ENCODE peak calls at places on chromosomes 4 and X, in four cellular contexts. J is GM12878, D is K562, E is HL-60. A is an unnamed sample.

GRCh38 chr4:4869380-4869723 is 9.9 kb downstream of the MSX1 start:
- DNase-seq in J (no peak), D (no peak), E (no peak), A (no peak)

GRCh38 chr4:126592088-126592487 is 1040.7 kb upstream of the INTU start:
- DNase-seq in J (no peak), D (peak; percentile 21), E (no peak), A (no peak)

GRCh38 chr4:180058731-180059215 is 2184.4 kb upstream of the TENM3 start:
- DNase-seq in J (no peak), D (no peak), E (peak; percentile 49), A (no peak)

GRCh38 chr4:181637186-181638105 is 605.8 kb upstream of the TENM3 start:
- DNase-seq in J (no peak), D (no peak), E (no peak), A (no peak)

GRCh38 chr4:41538887-41539498 is 1.0 kb downstream of the LIMCH1 start:
- DNase-seq in J (no peak), D (no peak), E (no peak), A (no peak)

GRCh38 chr4:106541253-106541652 is 172.7 kb upstream of the GIMD1 start:
- DNase-seq in J (no peak), D (no peak), E (no peak), A (no peak)

GRCh38 chr4:95283320-95283719 is 265.5 kb downstream of the UNC5C start:
- DNase-seq in J (no peak), D (peak; percentile 15), E (no peak), A (no peak)

GRCh38 chrX:69238153-69238959 is 73.1 kb upstream of the PJA1 start:
- DNase-seq in J (no peak), D (no peak), E (no peak), A (no peak)

GRCh38 chrX:40009890-40010289 is 87.9 kb downstream of the BCOR start:
- DNase-seq in J (no peak), D (no peak), E (no peak), A (no peak)

GRCh38 chr4:2925496-2925895 is 37.7 kb downstream of the NOP14 start:
- DNase-seq in J (no peak), D (no peak), E (no peak), A (no peak)

GRCh38 chr4:2927696-2928075 is 35.5 kb downstream of the NOP14 start:
- DNase-seq in J (no peak), D (no peak), E (no peak), A (no peak)

GRCh38 chr4:2924765-2925301 is 38.4 kb downstream of the NOP14 start:
- DNase-seq in J (no peak), D (no peak), E (no peak), A (no peak)

GRCh38 chr4:2927016-2927695 is 36.0 kb downstream of the NOP14 start:
- DNase-seq in J (no peak), D (no peak), E (no peak), A (no peak)

DNA sequence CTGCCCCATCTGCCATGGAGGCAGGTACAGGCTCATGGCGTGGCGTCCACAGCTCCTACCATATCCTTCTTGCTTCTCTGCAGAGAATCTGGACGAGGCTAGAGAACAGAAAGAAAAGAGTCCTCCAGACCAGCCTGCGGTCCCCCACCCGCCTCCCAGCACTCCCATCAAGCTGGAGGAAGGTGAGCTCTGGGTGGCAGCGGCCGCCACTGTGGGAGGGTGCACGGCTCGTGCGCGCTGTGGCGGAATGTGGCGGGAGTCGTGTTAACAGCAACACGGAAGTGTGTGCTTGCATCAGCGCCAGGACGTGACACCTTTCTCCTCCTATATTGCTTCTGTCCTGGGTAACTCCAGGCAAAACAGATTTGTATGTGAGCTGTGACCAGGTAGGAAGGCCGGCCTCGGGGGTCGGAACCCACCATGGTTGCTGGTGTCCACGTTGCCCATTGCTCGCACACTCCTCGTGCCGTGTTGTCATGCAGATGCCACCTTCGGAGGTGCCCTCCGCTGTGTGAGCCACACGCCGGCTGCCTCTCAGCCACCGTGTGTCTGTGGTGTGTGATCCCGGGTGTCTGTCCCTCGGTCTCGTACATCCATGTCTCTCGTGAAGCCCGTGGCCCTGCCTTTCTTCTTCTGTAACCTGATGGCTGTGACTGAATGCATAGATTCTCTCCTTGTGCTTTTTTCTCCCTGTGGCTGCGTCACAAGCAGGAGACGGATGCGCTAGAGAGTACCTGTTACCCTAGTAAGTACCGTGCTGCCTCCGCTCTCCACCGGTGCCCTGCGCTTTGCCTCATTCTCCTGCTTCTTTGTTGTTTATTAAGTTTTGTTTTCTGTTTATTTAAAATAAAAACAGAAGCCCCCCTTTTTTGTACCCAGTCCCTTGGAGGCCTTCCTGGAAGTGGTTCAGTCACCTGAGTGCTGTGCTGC is 37.0 kb downstream of the NOP14 start:
- DNase-seq in J (no peak), D (no peak), E (no peak), A (no peak)
- TF ChIP-seq SPI1 in J (no peak), D (no peak), E (no peak), A (no peak)

GRCh38 chr4:15428611-15429010 is 778 bp downstream of the C1QTNF7 start:
- DNase-seq in J (no peak), D (no peak), E (no peak), A (no peak)
- TF ChIP-seq POLR2AphosphoS5 in J (no peak), D (no peak), E (no peak), A (no peak)

DNA sequence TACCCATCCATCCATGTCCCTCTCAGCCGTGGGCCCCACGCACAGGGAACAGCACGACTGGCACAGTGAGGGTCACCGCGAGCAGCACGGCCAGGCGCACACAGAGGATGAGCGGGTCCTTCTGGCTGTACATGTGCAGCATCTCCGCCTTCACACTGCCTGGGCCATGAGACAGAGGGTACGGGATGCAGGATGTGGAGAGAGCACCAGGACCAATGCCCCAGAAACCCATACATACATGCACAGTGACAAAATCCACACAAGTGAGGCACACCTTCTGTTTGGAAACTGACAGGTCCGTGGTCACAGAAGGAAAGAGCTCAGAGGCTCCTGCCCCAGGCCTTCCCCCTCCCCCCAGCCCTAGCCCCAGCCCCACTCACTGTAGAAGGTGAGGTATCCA is 9.5 kb downstream of the SLC38A5 start:
- DNase-seq in J (no peak), D (no peak), E (no peak), A (no peak)
- TF ChIP-seq SPI1 in J (no peak), D (no peak), E (no peak), A (no peak)

DNA sequence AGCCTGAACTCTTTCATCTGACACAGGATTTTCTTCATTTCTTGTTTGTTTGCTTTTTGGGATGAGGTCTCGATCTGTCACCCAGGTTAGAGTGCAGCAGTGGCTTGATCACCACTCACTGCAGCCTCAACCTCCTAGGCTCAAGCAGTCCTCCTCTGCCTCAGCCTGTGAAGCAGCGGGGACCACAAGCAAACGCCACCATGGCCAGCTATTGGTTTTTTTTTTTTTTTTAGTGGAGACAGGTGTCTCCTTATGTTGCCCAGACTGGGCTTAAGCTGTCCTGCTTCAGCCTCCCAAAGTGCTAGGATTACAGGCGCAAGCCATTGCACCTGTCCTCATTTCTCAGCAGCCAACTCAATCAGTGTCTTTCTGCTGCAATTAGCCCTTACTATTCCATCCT is 10.3 kb downstream of the SPRY1 start:
- DNase-seq in J (no peak), D (no peak), E (no peak), A (no peak)
- TF ChIP-seq POLR2AphosphoS5 in J (no peak), D (no peak), E (no peak), A (no peak)

A was measured in GM12891.